ENCODE peak calls at places on chromosome 5, in five cellular contexts. K is ovary, F is Panc1, P is K562, D is IMR-90. N is an unnamed sample.

GRCh38 chr5:24005384-24005783 is 498.0 kb downstream of the PRDM9 start:
- DNase-seq in K (no peak), F (no peak), P (no peak), D (no peak), N (no peak)

GRCh38 chr5:33894566-33894965 is 2.8 kb upstream of the ADAMTS12 start:
- DNase-seq in K (no peak), F (no peak), P (no peak), D (peak; percentile 63), N (peak; percentile 60)

GRCh38 chr5:172642046-172642409 is 965 bp downstream of the NEURL1B start:
- DNase-seq in K (no peak), F (no peak), P (no peak), D (peak; percentile 21), N (peak; percentile 9)

GRCh38 chr5:76765249-76765648 is 49.3 kb downstream of the F2R start:
- DNase-seq in K (no peak), F (no peak), P (no peak), D (peak; percentile 95), N (peak; percentile 81)

GRCh38 chr5:140926211-140926902 is at the start of gene PCDHAC1:
- DNase-seq in K (peak; percentile 83), F (no peak), P (no peak), D (no peak), N (no peak)

GRCh38 chr5:86858452-86858851 is 240.7 kb downstream of the COX7C start:
- DNase-seq in K (no peak), F (no peak), P (no peak), D (no peak), N (no peak)

GRCh38 chr5:149320791-149321330 is 24.4 kb upstream of the GRPEL2 start:
- DNase-seq in K (peak; percentile 94), F (no peak), P (peak; percentile 71), D (peak; percentile 94), N (peak; percentile 96)

GRCh38 chr5:65382582-65382981 is 99.1 kb downstream of the ADAMTS6 start:
- DNase-seq in K (no peak), F (no peak), P (no peak), D (peak; percentile 13), N (no peak)

GRCh38 chr5:76867827-76868693 is 18.2 kb downstream of the S100Z start:
- DNase-seq in K (peak; percentile 38), F (peak; percentile 75), P (peak; percentile 73), D (peak; percentile 73), N (peak; percentile 60)

GRCh38 chr5:175894805-175895204 is 23.4 kb downstream of the CPLX2 start:
- DNase-seq in K (no peak), F (no peak), P (no peak), D (no peak), N (no peak)

GRCh38 chr5:77828445-77828844 is 52.3 kb upstream of the TBCA start:
- DNase-seq in K (no peak), F (no peak), P (no peak), D (no peak), N (no peak)

GRCh38 chr5:22889714-22890113 is 36.6 kb upstream of the CDH12 start:
- DNase-seq in K (no peak), F (no peak), P (no peak), D (no peak), N (no peak)

GRCh38 chr5:80961376-80962281 is 1.5 kb downstream of the RASGRF2 start:
- DNase-seq in K (no peak), F (no peak), P (no peak), D (peak; percentile 23), N (no peak)

GRCh38 chr5:133324058-133324457 is 272.2 kb downstream of the HSPA4 start:
- DNase-seq in K (no peak), F (no peak), P (no peak), D (no peak), N (no peak)

GRCh38 chr5:164472150-164472549 is 966.7 kb downstream of the MAT2B start:
- DNase-seq in K (no peak), F (no peak), P (no peak), D (no peak), N (no peak)

GRCh38 chr5:148912146-148912545 is 85.7 kb downstream of the ADRB2 start:
- DNase-seq in K (no peak), F (no peak), P (no peak), D (peak; percentile 18), N (no peak)

GRCh38 chr5:318341-318897 is 3.1 kb upstream of the AHRR start:
- DNase-seq in K (no peak), F (no peak), P (no peak), D (peak; percentile 46), N (peak; percentile 62)

GRCh38 chr5:142888469-142889085 is 118.4 kb downstream of the ARHGAP26 start:
- DNase-seq in K (no peak), F (peak; percentile 27), P (peak; percentile 52), D (peak; percentile 73), N (peak; percentile 65)

GRCh38 chr5:166341708-166342329 is 1949.6 kb upstream of the WWC1 start:
- DNase-seq in K (no peak), F (no peak), P (peak; percentile 4), D (no peak), N (no peak)

GRCh38 chr5:58411372-58411771 is 48.5 kb downstream of the PLK2 start:
- DNase-seq in K (no peak), F (no peak), P (no peak), D (peak; percentile 22), N (no peak)

GRCh38 chr5:68652507-68652906 is 437.0 kb downstream of the PIK3R1 start:
- DNase-seq in K (no peak), F (no peak), P (no peak), D (no peak), N (peak; percentile 29)

GRCh38 chr5:27252911-27253310 is 214.5 kb upstream of the CDH9 start:
- DNase-seq in K (no peak), F (no peak), P (no peak), D (no peak), N (no peak)

GRCh38 chr5:7856855-7857254 is 5.9 kb upstream of the CFAP90 start:
- DNase-seq in K (no peak), F (peak; percentile 12), P (peak; percentile 34), D (peak; percentile 28), N (peak; percentile 48)

GRCh38 chr5:151213803-151214613 is 9.9 kb downstream of the CCDC69 start:
- DNase-seq in K (peak; percentile 75), F (no peak), P (peak; percentile 80), D (no peak), N (no peak)

GRCh38 chr5:172411423-172412111 is 42.8 kb downstream of the SH3PXD2B start:
- DNase-seq in K (no peak), F (no peak), P (no peak), D (peak; percentile 48), N (no peak)

GRCh38 chr5:170740586-170741205 is 42.8 kb upstream of the GABRP start:
- DNase-seq in K (no peak), F (no peak), P (no peak), D (no peak), N (no peak)

GRCh38 chr5:181181650-181182565 is 23.1 kb downstream of the TRIM7 start:
- DNase-seq in K (no peak), F (no peak), P (peak; percentile 28), D (peak; percentile 65), N (peak; percentile 58)

GRCh38 chr5:1931590-1932138 is 48.9 kb upstream of the IRX4 start:
- DNase-seq in K (peak; percentile 79), F (no peak), P (no peak), D (no peak), N (no peak)

GRCh38 chr5:1933364-1934055 is 50.8 kb upstream of the IRX4 start:
- DNase-seq in K (no peak), F (no peak), P (no peak), D (no peak), N (no peak)

GRCh38 chr5:1936413-1936812 is 53.7 kb upstream of the IRX4 start:
- DNase-seq in K (no peak), F (no peak), P (no peak), D (no peak), N (no peak)

GRCh38 chr5:1934801-1935429 is 52.2 kb upstream of the IRX4 start:
- DNase-seq in K (no peak), F (no peak), P (no peak), D (no peak), N (no peak)

DNA sequence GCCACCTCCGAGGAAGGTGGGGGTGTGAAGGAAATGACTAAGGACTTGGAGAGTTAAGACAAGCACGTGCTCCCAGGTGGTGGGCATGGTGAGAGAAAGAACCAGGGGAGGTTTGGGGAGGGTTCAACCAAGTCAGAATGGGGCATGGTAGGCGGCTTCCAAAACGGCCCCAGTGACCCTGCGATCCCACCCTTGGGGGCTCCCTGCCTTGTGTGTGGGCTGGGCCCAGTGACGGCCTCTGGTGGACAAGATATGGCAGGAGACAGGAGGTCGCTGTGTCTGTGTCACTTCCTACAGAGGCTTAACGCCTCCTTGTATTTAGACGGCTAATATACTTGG is 51.3 kb upstream of the IRX4 start:
- DNase-seq in K (no peak), F (no peak), P (peak; percentile 28), D (no peak), N (no peak)
- TF ChIP-seq CTCF in K (no peak), F (no peak), P (peak; percentile 11), D (no peak), N (no peak)

GRCh38 chr5:66436721-66437120 is 159.5 kb upstream of the MAST4 start:
- DNase-seq in K (no peak), F (no peak), P (no peak), D (no peak), N (no peak)
- TF ChIP-seq CTCF in K (no peak), F (peak; percentile 62), P (peak; percentile 39), D (peak; percentile 3), N (peak; percentile 18)

DNA sequence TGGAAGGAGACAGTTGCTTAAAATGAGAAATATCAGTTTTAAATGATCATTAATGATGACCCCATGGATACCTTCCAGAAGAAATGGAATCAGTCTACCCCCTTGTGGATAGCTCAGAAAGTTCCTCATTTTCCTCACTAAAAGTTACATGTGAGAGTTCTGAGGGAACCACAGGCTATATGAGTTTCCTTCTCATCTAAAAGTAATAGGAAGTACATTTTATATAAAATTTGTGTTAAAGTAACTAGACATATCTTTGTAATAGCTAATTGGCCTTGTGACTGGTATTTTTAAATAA is 104.9 kb upstream of the SLC25A48 start:
- DNase-seq in K (no peak), F (no peak), P (no peak), D (no peak), N (no peak)
- TF ChIP-seq CTCF in K (no peak), F (peak; percentile 22), P (peak; percentile 48), D (peak; percentile 5), N (peak; percentile 58)

GRCh38 chr5:38531518-38531917 is 24.9 kb downstream of the LIFR start:
- DNase-seq in K (no peak), F (no peak), P (no peak), D (no peak), N (no peak)

GRCh38 chr5:38532165-38532669 is 24.2 kb downstream of the LIFR start:
- DNase-seq in K (no peak), F (no peak), P (no peak), D (no peak), N (no peak)

GRCh38 chr5:38527475-38527874 is 29.0 kb downstream of the LIFR start:
- DNase-seq in K (no peak), F (no peak), P (no peak), D (no peak), N (no peak)

GRCh38 chr5:38529955-38530644 is 26.3 kb downstream of the LIFR start:
- DNase-seq in K (no peak), F (no peak), P (no peak), D (no peak), N (no peak)

DNA sequence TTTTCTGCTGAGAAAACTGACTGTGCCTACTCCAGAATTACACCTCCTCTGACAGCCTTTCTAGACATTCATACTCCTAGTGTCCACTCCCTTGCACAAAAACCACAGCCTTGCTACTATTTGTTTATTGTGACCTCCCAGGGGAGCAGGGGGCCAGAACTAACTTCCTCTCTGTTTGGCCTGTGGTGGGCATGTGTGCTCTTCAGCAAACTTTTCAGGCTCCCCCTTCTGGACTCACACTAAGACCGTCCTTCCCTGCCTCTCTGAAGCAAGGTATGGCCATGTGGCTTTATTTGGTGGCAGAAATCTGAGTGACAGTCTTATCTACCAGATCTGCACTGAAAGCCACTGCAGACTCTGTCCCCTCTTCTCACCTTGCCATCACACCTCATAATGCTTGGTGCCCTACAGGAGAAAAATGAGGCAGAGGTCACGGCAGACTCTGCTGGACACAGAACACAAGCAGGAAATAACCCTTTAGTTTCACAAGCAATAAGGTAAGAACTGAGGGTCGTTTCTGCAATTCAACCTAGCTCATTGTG is 28.2 kb downstream of the LIFR start:
- DNase-seq in K (no peak), F (no peak), P (no peak), D (no peak), N (no peak)
- TF ChIP-seq CTCF in K (no peak), F (peak; percentile 6), P (peak; percentile 7), D (no peak), N (no peak)